ENCODE peak calls at places on chromosomes 3 and 15, in seven cellular contexts. O is H7, B is BE2C, N is IMR-90, K is HCT116, J is neuronal stem cell, G is thyroid gland. D is an unnamed sample. For H3K36me3, the result is how much of the 10 kb centered on the place peaks cover.

GRCh38 chr15:44246521-44247268 is 41.8 kb upstream of the GOLM2 start:
- DNase-seq in O (no peak), N (no peak), G (no peak), K (no peak), B (no peak), J (no peak), D (no peak)

GRCh38 chr15:60529332-60529731 is 50.4 kb upstream of the ICE2 start:
- DNase-seq in G (no peak), K (no peak), O (no peak), N (no peak), B (no peak), J (no peak), D (no peak)

GRCh38 chr15:45573961-45574629 is 13.1 kb upstream of the BLOC1S6 start:
- DNase-seq in B (peak), K (peak), J (peak), N (no peak), G (no peak), O (peak), D (no peak)

GRCh38 chr3:55166577-55167555 is 239.0 kb upstream of the LRTM1 start:
- DNase-seq in J (no peak), N (peak), G (peak), O (no peak), B (no peak), K (no peak), D (no peak)

GRCh38 chr15:59999064-59999377 is 5.1 kb upstream of the FOXB1 start:
- DNase-seq in N (no peak), B (no peak), K (no peak), O (peak), G (no peak), J (no peak), D (no peak)

GRCh38 chr3:194166682-194167479 is 30.9 kb downstream of the HES1 start:
- DNase-seq in N (no peak), O (no peak), K (no peak), B (peak), G (peak), J (no peak), D (no peak)

GRCh38 chr3:105537371-105538075 is 170.8 kb downstream of the ALCAM start:
- DNase-seq in J (no peak), G (no peak), O (no peak), B (no peak), K (no peak), N (peak), D (no peak)

GRCh38 chr15:86231864-86232801 is 152.5 kb downstream of the AGBL1 start:
- DNase-seq in K (no peak), B (peak), N (no peak), O (peak), G (peak), J (peak), D (peak)

GRCh38 chr3:29683306-29683993 is 402.6 kb downstream of the RBMS3 start:
- DNase-seq in G (no peak), B (peak), J (no peak), K (no peak), O (no peak), N (peak), D (peak)

GRCh38 chr3:174538116-174538515 is 321.0 kb upstream of the NAALADL2 start:
- DNase-seq in N (no peak), J (no peak), G (no peak), K (no peak), B (no peak), O (no peak), D (no peak)

GRCh38 chr3:58565621-58566397 is 11.4 kb downstream of the FAM107A start:
- DNase-seq in J (no peak), K (no peak), N (no peak), O (peak), G (no peak), B (no peak), D (no peak)

GRCh38 chr3:23232016-23232415 is 28.9 kb downstream of the UBE2E2 start:
- DNase-seq in B (no peak), O (no peak), K (no peak), J (no peak), N (no peak), G (no peak), D (no peak)

DNA sequence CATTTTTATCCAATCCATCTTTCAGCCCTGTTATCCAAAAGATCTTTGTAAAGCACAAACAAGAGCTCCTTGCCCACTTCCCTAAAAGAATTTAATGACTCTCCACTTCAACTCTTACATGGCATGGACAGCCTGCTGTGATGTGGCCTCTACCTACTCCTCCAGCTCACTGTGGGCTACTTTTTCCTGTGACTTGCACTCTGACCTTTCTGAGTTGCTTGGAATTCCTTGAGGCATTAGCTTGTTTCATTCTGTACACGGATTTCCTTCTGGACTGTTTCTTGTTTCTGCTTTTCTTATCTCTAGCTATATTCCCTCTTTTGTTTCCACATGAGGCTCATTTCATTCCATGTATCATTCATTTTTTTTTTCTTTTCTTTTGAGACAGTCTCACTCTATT is 15.2 kb downstream of the QTRT2 start:
- DNase-seq in G (no peak), K (no peak), O (no peak), J (no peak), B (no peak), N (no peak), D (no peak)
- H3K36me3 ChIP-seq in G (under half), K (under half), O (under half), J (half or more), B (half or more), N (under half), D (under half)

GRCh38 chr3:12155264-12155663 is 3.4 kb downstream of the TIMP4 start:
- DNase-seq in G (no peak), K (no peak), O (no peak), J (no peak), N (no peak), B (no peak), D (no peak)
- H3K36me3 ChIP-seq in G (under half), K (under half), O (under half), J (under half), N (under half), B (under half), D (under half)

GRCh38 chr3:45951946-45952345 is 8.7 kb downstream of the CXCR6 start:
- DNase-seq in J (no peak), N (no peak), O (no peak), G (no peak), B (no peak), K (no peak), D (no peak)

GRCh38 chr3:45953536-45953935 is 10.3 kb downstream of the CXCR6 start:
- DNase-seq in K (no peak), J (no peak), O (no peak), N (no peak), G (peak), B (no peak), D (no peak)

GRCh38 chr3:45954306-45954705 is 11.0 kb downstream of the CXCR6 start:
- DNase-seq in O (no peak), B (no peak), K (no peak), N (no peak), G (no peak), J (no peak), D (no peak)

GRCh38 chr3:45950686-45951600 is 7.7 kb downstream of the CXCR6 start:
- DNase-seq in N (no peak), J (no peak), K (no peak), O (no peak), G (no peak), B (no peak), D (no peak)

DNA sequence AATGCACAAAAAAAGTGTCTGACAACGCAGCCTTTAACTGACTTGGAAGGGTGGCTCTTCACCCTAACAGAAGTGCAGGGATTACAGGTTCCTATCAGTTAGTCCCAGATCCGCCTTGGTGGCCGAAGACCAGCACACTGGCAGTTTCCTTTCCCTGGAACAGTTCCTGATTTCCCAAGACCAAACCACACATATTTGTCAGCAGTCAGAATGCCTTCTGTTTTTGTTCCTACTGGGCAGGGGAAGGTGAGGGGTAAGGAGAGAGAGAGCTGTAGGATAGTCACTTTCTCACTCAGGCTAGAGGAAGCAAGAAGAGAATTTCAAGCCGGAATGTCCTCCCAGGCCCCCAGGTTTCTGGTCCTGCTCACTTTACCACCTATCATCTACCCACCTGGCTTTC is 9.2 kb downstream of the CXCR6 start:
- DNase-seq in J (no peak), K (no peak), G (no peak), N (no peak), O (no peak), B (no peak), D (no peak)
- H3K36me3 ChIP-seq in J (half or more), K (under half), G (under half), N (half or more), O (under half), B (under half), D (under half)

GRCh38 chr3:64240445-64240844 is 15.2 kb upstream of the PRICKLE2 start:
- DNase-seq in N (no peak), O (no peak), B (no peak), G (no peak), K (no peak), J (no peak), D (no peak)
- H3K36me3 ChIP-seq in N (under half), O (under half), B (under half), G (under half), K (under half), J (under half), D (under half)

DNA sequence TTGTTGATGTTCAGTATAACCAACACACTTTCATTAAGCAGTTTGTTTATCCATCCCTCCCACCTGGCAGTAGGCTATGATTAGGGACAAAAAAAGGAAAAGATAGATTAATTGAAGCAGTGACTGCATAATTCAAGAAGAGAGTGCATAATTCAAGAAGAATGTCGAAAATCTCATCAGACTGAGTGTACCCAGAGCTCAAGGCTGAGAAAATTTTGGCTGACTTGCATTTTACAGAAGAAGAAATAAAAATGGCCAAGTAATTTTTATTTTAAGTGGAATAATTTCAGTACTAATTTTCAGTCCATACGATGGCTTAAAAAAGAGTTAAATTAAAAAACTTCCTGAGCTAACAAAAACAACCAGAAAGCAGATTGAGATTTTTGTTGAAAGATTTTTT is 145.4 kb upstream of the LRRFIP2 start:
- DNase-seq in B (no peak), N (no peak), J (no peak), O (no peak), G (no peak), K (no peak), D (no peak)
- H3K36me3 ChIP-seq in B (under half), N (under half), J (half or more), O (under half), G (under half), K (under half), D (under half)

DNA sequence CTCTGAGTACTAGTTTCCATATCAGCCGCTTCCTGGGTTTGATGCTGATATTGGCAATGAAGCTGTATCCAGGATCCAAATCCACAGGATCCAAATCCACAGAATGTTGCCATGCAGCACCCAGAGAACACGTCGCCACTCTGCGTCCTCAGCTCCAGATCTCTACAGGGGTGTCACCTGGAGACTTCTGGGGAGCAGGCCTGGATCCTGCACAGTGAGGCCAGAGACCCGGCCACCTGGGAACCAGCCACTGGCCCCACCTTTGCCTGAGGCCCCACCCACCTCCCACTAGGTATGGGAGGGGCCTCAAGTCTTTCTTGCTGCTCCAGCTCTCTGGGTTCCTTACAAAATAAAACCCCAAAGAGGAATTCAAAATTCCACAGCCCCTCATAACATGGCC is 123.9 kb downstream of the LRRK1 start:
- DNase-seq in K (no peak), B (peak), G (no peak), O (peak), J (no peak), N (no peak), D (peak)
- H3K36me3 ChIP-seq in K (under half), B (under half), G (under half), O (under half), J (under half), N (under half), D (under half)

GRCh38 chr3:128987297-128987696 is 6.6 kb downstream of the CFAP92 start:
- DNase-seq in K (no peak), B (no peak), J (no peak), N (no peak), O (no peak), G (no peak), D (no peak)
- H3K36me3 ChIP-seq in K (under half), B (under half), J (under half), N (under half), O (under half), G (under half), D (under half)

GRCh38 chr15:65512807-65513416 is 4.6 kb downstream of the DPP8 start:
- DNase-seq in J (no peak), O (no peak), N (no peak), B (no peak), K (no peak), G (peak), D (peak)
- H3K36me3 ChIP-seq in J (half or more), O (under half), N (under half), B (under half), K (under half), G (under half), D (under half)

GRCh38 chr15:101014921-101015841 is 96.0 kb downstream of the LRRK1 start:
- DNase-seq in N (peak), J (peak), G (peak), B (peak), O (peak), K (peak), D (peak)
- H3K36me3 ChIP-seq in N (under half), J (under half), G (under half), B (under half), O (under half), K (under half), D (under half)